ENCODE peak calls at places on chromosomes 1 and 21, in seven cellular contexts. K is GM12864; R is NCI-H774; W is cardiac muscle cell; Z is CD8-positive, alpha-beta T cell; L is NCI-H2081 treated with DMSO at 0.1 percent for 48 hours; I is GM10248. N is an unnamed sample.

GRCh38 chr1:98143403-98143802 is 222.6 kb upstream of the DPYD start:
- DNase-seq in K (no peak), L (no peak), R (no peak), W (no peak), Z (no peak), I (no peak), N (no peak)

GRCh38 chr1:172669011-172669410 is 10.1 kb downstream of the FASLG start:
- DNase-seq in K (no peak), L (no peak), R (no peak), W (no peak), Z (no peak), I (no peak), N (no peak)

GRCh38 chr1:2148691-2149090 is 45.9 kb downstream of the FAAP20 start:
- DNase-seq in L (no peak), W (no peak), K (no peak), I (no peak), Z (peak), R (no peak), N (peak)

GRCh38 chr21:16633851-16634521 is 878.9 kb upstream of the CXADR start:
- DNase-seq in R (no peak), Z (no peak), I (no peak), W (no peak), K (no peak), L (no peak), N (no peak)

GRCh38 chr1:234610061-234610581 is at the start of gene IRF2BP2:
- DNase-seq in R (peak), K (no peak), I (peak), L (peak), W (peak), Z (peak), N (peak)

GRCh38 chr1:246306415-246307037 is 200.6 kb downstream of the SMYD3 start:
- DNase-seq in W (no peak), I (no peak), Z (no peak), L (no peak), K (no peak), R (no peak), N (no peak)

GRCh38 chr1:24920155-24920925 is 9.7 kb downstream of the RUNX3 start:
- DNase-seq in L (no peak), K (no peak), I (peak), Z (no peak), R (no peak), W (no peak), N (no peak)

GRCh38 chr1:166017395-166017794 is 149.4 kb downstream of the FAM78B start:
- DNase-seq in L (no peak), R (no peak), Z (no peak), W (peak), K (no peak), I (no peak), N (no peak)

GRCh38 chr1:156144747-156145146 is 8.6 kb upstream of the SEMA4A start:
- DNase-seq in K (no peak), I (no peak), L (no peak), R (no peak), Z (no peak), W (no peak), N (no peak)

GRCh38 chr21:34795152-34796141 is 126.7 kb downstream of the CLIC6 start:
- DNase-seq in Z (no peak), W (no peak), I (no peak), L (no peak), K (no peak), R (peak), N (no peak)

GRCh38 chr1:18155881-18156385 is 48.3 kb downstream of the IGSF21 start:
- DNase-seq in K (no peak), I (no peak), Z (no peak), L (no peak), R (peak), W (no peak), N (no peak)

GRCh38 chr1:97196825-97197516 is 475.4 kb downstream of the PTBP2 start:
- DNase-seq in I (no peak), Z (no peak), K (no peak), W (no peak), R (no peak), L (no peak), N (no peak)

GRCh38 chr1:207002731-207003146 is 29.8 kb downstream of the C1orf116 start:
- DNase-seq in Z (no peak), K (no peak), I (no peak), W (no peak), R (no peak), L (no peak), N (no peak)

GRCh38 chr1:225871374-225872074 is 10.7 kb downstream of the TMEM63A start:
- DNase-seq in Z (no peak), K (no peak), R (peak), W (no peak), I (no peak), L (peak), N (no peak)

GRCh38 chr1:26938004-26938658 is 16.6 kb downstream of the NUDC start:
- DNase-seq in R (no peak), K (no peak), W (peak), Z (no peak), I (no peak), L (no peak), N (no peak)

GRCh38 chr1:216528816-216529215 is 105.6 kb upstream of the USH2A start:
- DNase-seq in I (peak), R (peak), K (peak), Z (no peak), W (no peak), L (no peak), N (no peak)

GRCh38 chr1:5099018-5099417 is 444.6 kb downstream of the AJAP1 start:
- DNase-seq in W (no peak), Z (no peak), R (no peak), K (no peak), L (no peak), I (no peak), N (no peak)

GRCh38 chr1:36486436-36487335 is 4.0 kb upstream of the CSF3R start:
- DNase-seq in W (no peak), Z (no peak), R (peak), L (no peak), I (no peak), K (no peak), N (no peak)

GRCh38 chr1:162385280-162385623 is 3.7 kb downstream of the C1orf226 start:
- DNase-seq in K (no peak), I (no peak), L (no peak), R (no peak), W (no peak), Z (no peak), N (no peak)

GRCh38 chr1:33930346-33931114 is 66.7 kb downstream of the HMGB4 start:
- DNase-seq in I (no peak), W (no peak), L (no peak), K (no peak), R (peak), Z (no peak), N (no peak)

GRCh38 chr1:218250492-218250891 is 34.6 kb upstream of the RRP15 start:
- DNase-seq in R (no peak), W (no peak), L (no peak), I (no peak), K (no peak), Z (no peak), N (no peak)

GRCh38 chr1:220544901-220545303 is 17.0 kb downstream of the MARK1 start:
- DNase-seq in W (peak), K (no peak), I (no peak), R (no peak), Z (no peak), L (no peak), N (no peak)

GRCh38 chr1:116934586-116935207 is 25.0 kb downstream of the PTGFRN start:
- DNase-seq in R (no peak), L (no peak), I (peak), W (no peak), K (no peak), Z (no peak), N (no peak)

GRCh38 chr1:175479521-175480342 is 263.7 kb downstream of the TNR start:
- DNase-seq in L (no peak), R (no peak), K (no peak), I (no peak), Z (no peak), W (no peak), N (no peak)

GRCh38 chr1:167713330-167714081 is 8.3 kb upstream of the MPZL1 start:
- DNase-seq in K (no peak), R (no peak), Z (no peak), W (peak), I (no peak), L (no peak), N (no peak)

GRCh38 chr1:226424228-226425003 is 16.5 kb upstream of the PARP1 start:
- DNase-seq in K (no peak), I (peak), L (peak), R (peak), Z (peak), W (peak), N (no peak)

GRCh38 chr1:43265431-43265830 is 4.4 kb upstream of the TMEM125 start:
- DNase-seq in L (no peak), K (no peak), R (no peak), I (no peak), W (no peak), Z (no peak), N (no peak)

GRCh38 chr21:44300262-44300959 is 558 bp downstream of the PFKL start:
- DNase-seq in L (no peak), W (peak), R (peak), K (no peak), I (peak), Z (peak), N (peak)

GRCh38 chr1:157994704-157995540 is 1.5 kb downstream of the KIRREL1 start:
- DNase-seq in I (no peak), K (no peak), W (no peak), R (no peak), Z (no peak), L (no peak), N (no peak)

GRCh38 chr21:38839370-38839681 is 33.6 kb downstream of the ETS2 start:
- DNase-seq in K (no peak), Z (no peak), I (no peak), L (no peak), R (no peak), W (no peak), N (no peak)

GRCh38 chr21:26798856-26799751 is 46.1 kb downstream of the ADAMTS1 start:
- DNase-seq in W (no peak), Z (no peak), I (no peak), R (peak), L (peak), K (no peak), N (no peak)

GRCh38 chr1:11781298-11781697 is 19.3 kb downstream of the C1orf167 start:
- DNase-seq in R (no peak), I (no peak), L (no peak), K (no peak), Z (no peak), W (no peak), N (no peak)

GRCh38 chr1:45010855-45011811 is at the start of gene HECTD3:
- DNase-seq in I (peak), W (peak), K (peak), L (peak), R (peak), Z (peak), N (peak)

N was measured in T-helper 9 cell.